ENCODE peak calls at places on chromosomes 4 and X, in four cellular contexts. U is HCT116, X is fibroblast of lung, V is IMR-90. M is an unnamed sample.

GRCh38 chr4:188275686-188276085 is 136.4 kb downstream of the TRIML1 start:
- DNase-seq in U (no peak), X (no peak), V (no peak), M (no peak)

GRCh38 chr4:5019796-5020195 is 538 bp upstream of the CYTL1 start:
- DNase-seq in U (no peak), V (no peak), X (no peak), M (no peak)

GRCh38 chr4:77209012-77209411 is 52.0 kb downstream of the CCNG2 start:
- DNase-seq in U (no peak), X (no peak), V (no peak), M (no peak)

GRCh38 chrX:23813808-23814207 is 30.8 kb downstream of the SAT1 start:
- DNase-seq in U (no peak), X (no peak), V (no peak), M (no peak)

GRCh38 chr4:124710253-124710849 is 2.2 kb downstream of the ANKRD50 start:
- DNase-seq in U (no peak), V (peak), X (peak), M (no peak)

GRCh38 chrX:124348152-124348551 is 1.8 kb downstream of the SH2D1A start:
- DNase-seq in U (no peak), X (no peak), V (no peak), M (no peak)

GRCh38 chrX:96770315-96770714 is 85.7 kb downstream of the DIAPH2 start:
- DNase-seq in X (peak), U (no peak), V (peak), M (no peak)

GRCh38 chr4:188012546-188012945 is 17.0 kb downstream of the ZFP42 start:
- DNase-seq in X (no peak), U (no peak), V (no peak), M (no peak)

GRCh38 chr4:18850763-18851331 is 829.3 kb upstream of the LCORL start:
- DNase-seq in U (no peak), X (peak), V (no peak), M (no peak)

GRCh38 chrX:40871385-40872082 is 136.2 kb upstream of the MED14 start:
- DNase-seq in X (peak), V (peak), U (no peak), M (no peak)

GRCh38 chr4:40247350-40247749 is 50.5 kb downstream of the RHOH start:
- DNase-seq in U (no peak), X (no peak), V (no peak), M (no peak)

GRCh38 chr4:120965938-120966337 is 43.4 kb upstream of the PRDM5 start:
- DNase-seq in V (no peak), X (no peak), U (no peak), M (no peak)
- H3K9ac ChIP-seq in V (no peak), X (no peak), U (no peak), M (no peak)

GRCh38 chrX:153927686-153927935 is 1.5 kb upstream of the ARHGAP4 start:
- DNase-seq in V (no peak), U (no peak), X (no peak), M (no peak)

GRCh38 chrX:153929576-153929975 is 3.5 kb upstream of the ARHGAP4 start:
- DNase-seq in V (no peak), X (no peak), U (no peak), M (no peak)

GRCh38 chrX:153930011-153930910 is 4.2 kb upstream of the ARHGAP4 start:
- DNase-seq in V (no peak), U (no peak), X (no peak), M (no peak)

GRCh38 chrX:153927936-153928760 is 2.1 kb upstream of the ARHGAP4 start:
- DNase-seq in X (peak), V (peak), U (peak), M (peak)

GRCh38 chrX:153928846-153929245 is 2.8 kb upstream of the ARHGAP4 start:
- DNase-seq in U (no peak), V (no peak), X (no peak), M (no peak)
- H3K4me3 ChIP-seq in U (peak), V (no peak), X (no peak), M (peak)

DNA sequence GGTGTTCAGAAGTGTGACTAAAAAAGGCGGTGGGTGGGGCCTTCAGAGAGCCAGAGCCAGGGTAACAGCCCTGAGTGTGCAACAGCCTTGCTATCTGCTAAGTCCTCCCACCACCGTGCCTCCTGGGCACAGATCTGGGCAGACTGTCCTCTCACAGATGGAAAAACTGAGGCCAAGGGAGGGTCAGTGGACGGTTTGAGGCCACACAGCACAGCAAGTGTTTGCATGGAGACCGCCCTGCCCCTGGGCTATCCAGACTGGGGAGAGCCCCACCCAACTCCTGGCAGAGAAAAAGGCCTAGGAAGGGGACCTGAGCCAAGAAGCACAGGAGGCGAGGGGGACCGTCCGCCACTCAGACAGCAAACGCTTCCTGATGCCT is 31.7 kb downstream of the BLOC1S4 start:
- DNase-seq in U (no peak), X (no peak), V (no peak), M (no peak)
- H3K27ac ChIP-seq in U (no peak), X (no peak), V (no peak), M (no peak)

GRCh38 chrX:1593286-1594271 is 2.2 kb downstream of the AKAP17A start:
- DNase-seq in U (no peak), X (no peak), V (no peak), M (no peak)
- H3K9ac ChIP-seq in U (no peak), X (no peak), V (no peak), M (peak)